ENCODE peak calls at places on chromosomes 2 and 18, in ten cellular contexts. I, M, G, U, W, F, J, B, L and X are unnamed samples. For H3K4me1, the result is how much of the 10 kb centered on the place peaks cover.

GRCh38 chr18:12076424-12077140 is 17.1 kb upstream of the ANKRD62 start:
- DNase-seq in I (peak), M (no peak), G (no peak), U (peak), W (no peak), F (no peak), J (no peak), B (peak), L (no peak), X (no peak)

GRCh38 chr2:231514951-231515297 is 15.3 kb downstream of the NMUR1 start:
- DNase-seq in I (no peak), M (no peak), G (no peak), U (no peak), W (no peak), F (no peak), J (no peak), B (no peak), L (no peak), X (no peak)

GRCh38 chr2:135825131-135825854 is 11.7 kb downstream of the LCT start:
- DNase-seq in I (no peak), M (no peak), G (peak), U (no peak), W (no peak), F (no peak), J (no peak), B (no peak), L (no peak), X (no peak)

GRCh38 chr2:44269831-44270230 is 5.4 kb upstream of the SLC3A1 start:
- DNase-seq in I (no peak), M (no peak), G (no peak), U (no peak), W (peak), F (no peak), J (no peak), B (no peak), L (peak), X (no peak)

GRCh38 chr18:79819064-79819725 is 21.5 kb downstream of the KCNG2 start:
- DNase-seq in I (no peak), M (no peak), G (no peak), U (no peak), W (no peak), F (no peak), J (no peak), B (peak), L (no peak), X (no peak)

GRCh38 chr2:206392118-206392517 is 51.2 kb upstream of the ADAM23 start:
- DNase-seq in I (peak), M (no peak), G (no peak), U (peak), W (peak), F (no peak), J (peak), B (no peak), L (no peak), X (no peak)

GRCh38 chr2:102488063-102488462 is 15.0 kb downstream of the SLC9A4 start:
- DNase-seq in I (peak), M (no peak), G (peak), U (no peak), W (no peak), F (no peak), J (no peak), B (no peak), L (no peak), X (no peak)

GRCh38 chr18:13726972-13727331 is 479 bp downstream of the RNMT start:
- DNase-seq in I (peak), M (no peak), G (peak), U (peak), W (peak), F (peak), J (peak), B (peak), L (peak), X (no peak)

GRCh38 chr2:181444654-181445053 is 12.5 kb upstream of the ITGA4 start:
- DNase-seq in I (no peak), M (no peak), G (no peak), U (no peak), W (no peak), F (no peak), J (no peak), B (no peak), L (no peak), X (no peak)

GRCh38 chr2:25293958-25294513 is 47.7 kb downstream of the DNMT3A start:
- DNase-seq in I (no peak), M (no peak), G (no peak), U (no peak), W (no peak), F (no peak), J (no peak), B (no peak), L (no peak), X (no peak)

GRCh38 chr18:54269924-54270844 is 867 bp downstream of the POLI start:
- DNase-seq in I (peak), M (no peak), G (peak), U (peak), W (peak), F (no peak), J (peak), B (peak), L (peak), X (no peak)

GRCh38 chr2:74560591-74560990 is 6.1 kb downstream of the DOK1 start:
- DNase-seq in I (no peak), M (no peak), G (no peak), U (no peak), W (peak), F (no peak), J (no peak), B (no peak), L (no peak), X (no peak)

GRCh38 chr2:120888851-120889250 is 153.2 kb downstream of the GLI2 start:
- DNase-seq in I (no peak), M (no peak), G (no peak), U (no peak), W (no peak), F (no peak), J (no peak), B (peak), L (no peak), X (peak)

GRCh38 chr2:213806125-213806726 is 522.0 kb downstream of the SPAG16 start:
- DNase-seq in I (peak), M (no peak), G (no peak), U (peak), W (no peak), F (no peak), J (no peak), B (no peak), L (no peak), X (no peak)

GRCh38 chr18:67766930-67767329 is 250.4 kb upstream of the DSEL start:
- DNase-seq in I (peak), M (no peak), G (no peak), U (peak), W (no peak), F (no peak), J (no peak), B (no peak), L (no peak), X (no peak)

GRCh38 chr18:28153485-28154065 is 23.4 kb downstream of the CDH2 start:
- DNase-seq in I (peak), M (no peak), G (no peak), U (no peak), W (no peak), F (no peak), J (no peak), B (no peak), L (no peak), X (no peak)

GRCh38 chr2:231710751-231711676 is 2.7 kb downstream of the PTMA start:
- DNase-seq in I (no peak), M (no peak), G (peak), U (no peak), W (peak), F (peak), J (peak), B (peak), L (peak), X (peak)

GRCh38 chr2:96264656-96265348 is 995 bp downstream of the TMEM127 start:
- DNase-seq in I (peak), M (no peak), G (no peak), U (no peak), W (peak), F (no peak), J (no peak), B (no peak), L (no peak), X (peak)

GRCh38 chr2:39124770-39125075 is 3.9 kb upstream of the SOS1 start:
- DNase-seq in I (no peak), M (no peak), G (no peak), U (no peak), W (no peak), F (no peak), J (no peak), B (no peak), L (no peak), X (no peak)

GRCh38 chr2:78162202-78162601 is 640.0 kb upstream of the LRRTM4 start:
- DNase-seq in I (no peak), M (no peak), G (no peak), U (no peak), W (no peak), F (no peak), J (no peak), B (no peak), L (no peak), X (no peak)

GRCh38 chr18:39799010-39799409 is 2156.0 kb upstream of the PIK3C3 start:
- DNase-seq in I (no peak), M (no peak), G (peak), U (peak), W (peak), F (no peak), J (no peak), B (no peak), L (no peak), X (no peak)

GRCh38 chr18:63319383-63320040 is at the start of gene BCL2:
- DNase-seq in I (peak), M (no peak), G (peak), U (peak), W (peak), F (no peak), J (peak), B (no peak), L (peak), X (peak)

GRCh38 chr2:20635096-20635475 is 15.8 kb downstream of the HS1BP3 start:
- DNase-seq in I (no peak), M (no peak), G (no peak), U (no peak), W (no peak), F (no peak), J (no peak), B (peak), L (no peak), X (peak)

GRCh38 chr2:170423919-170424318 is 246.0 kb downstream of the MYO3B start:
- DNase-seq in I (no peak), M (no peak), G (no peak), U (no peak), W (no peak), F (no peak), J (no peak), B (no peak), L (no peak), X (no peak)

GRCh38 chr18:7236899-7237298 is 6.0 kb downstream of the LRRC30 start:
- DNase-seq in I (no peak), M (no peak), G (no peak), U (no peak), W (no peak), F (no peak), J (no peak), B (no peak), L (no peak), X (no peak)

GRCh38 chr2:38554973-38555595 is 47.6 kb downstream of the HNRNPLL start:
- DNase-seq in I (peak), M (no peak), G (no peak), U (peak), W (no peak), F (no peak), J (no peak), B (no peak), L (no peak), X (no peak)

GRCh38 chr2:203543898-203544328 is 8.8 kb upstream of the RAPH1 start:
- DNase-seq in I (no peak), M (no peak), G (no peak), U (peak), W (no peak), F (no peak), J (no peak), B (no peak), L (no peak), X (no peak)

GRCh38 chr18:51137051-51137729 is 60.3 kb downstream of the MEX3C start:
- DNase-seq in I (no peak), M (no peak), G (no peak), U (no peak), W (peak), F (no peak), J (no peak), B (no peak), L (no peak), X (no peak)

GRCh38 chr18:13912601-13913000 is 2.7 kb downstream of the MC2R start:
- DNase-seq in I (no peak), M (no peak), G (no peak), U (no peak), W (no peak), F (no peak), J (no peak), B (no peak), L (no peak), X (no peak)

GRCh38 chr2:196592912-196593881 is 46.3 kb upstream of the CCDC150 start:
- DNase-seq in I (peak), M (no peak), G (no peak), U (peak), W (peak), F (peak), J (no peak), B (peak), L (no peak), X (peak)

GRCh38 chr2:224211821-224212220 is 172.7 kb upstream of the SERPINE2 start:
- DNase-seq in I (no peak), M (no peak), G (no peak), U (no peak), W (peak), F (no peak), J (no peak), B (no peak), L (no peak), X (no peak)

GRCh38 chr18:48864876-48865275 is 85.9 kb downstream of the SMAD7 start:
- DNase-seq in I (no peak), M (no peak), G (no peak), U (no peak), W (no peak), F (no peak), J (no peak), B (no peak), L (no peak), X (peak)

GRCh38 chr2:118059919-118060478 is 28.3 kb upstream of the INSIG2 start:
- DNase-seq in I (peak), M (no peak), G (no peak), U (no peak), W (no peak), F (no peak), J (no peak), B (no peak), L (no peak), X (no peak)

GRCh38 chr2:208148803-208149202 is 2.8 kb upstream of the CRYGB start:
- DNase-seq in I (no peak), M (no peak), G (no peak), U (no peak), W (no peak), F (no peak), J (no peak), B (no peak), L (no peak), X (no peak)

GRCh38 chr2:10810175-10811161 is 2.1 kb downstream of the PDIA6 start:
- DNase-seq in I (peak), M (no peak), G (no peak), U (no peak), W (no peak), F (no peak), J (no peak), B (no peak), L (no peak), X (no peak)

GRCh38 chr2:127415593-127416485 is 2.4 kb upstream of the PROC start:
- DNase-seq in I (no peak), M (no peak), G (peak), U (peak), W (peak), F (peak), J (peak), B (peak), L (peak), X (peak)

GRCh38 chr2:181573140-181573736 is 83.7 kb downstream of the CERKL start:
- DNase-seq in I (peak), M (no peak), G (no peak), U (peak), W (no peak), F (no peak), J (no peak), B (no peak), L (no peak), X (no peak)

GRCh38 chr2:199602271-199602895 is 144.6 kb upstream of the SATB2 start:
- DNase-seq in I (no peak), M (no peak), G (peak), U (peak), W (peak), F (no peak), J (no peak), B (no peak), L (no peak), X (no peak)

GRCh38 chr2:191552036-191552435 is 125.9 kb upstream of the NABP1 start:
- DNase-seq in I (no peak), M (no peak), G (no peak), U (no peak), W (no peak), F (no peak), J (no peak), B (no peak), L (no peak), X (no peak)

GRCh38 chr2:171146633-171147032 is 14.1 kb downstream of the TLK1 start:
- DNase-seq in I (no peak), M (no peak), G (no peak), U (no peak), W (no peak), F (no peak), J (no peak), B (no peak), L (no peak), X (no peak)

GRCh38 chr2:162300271-162300670 is 18.2 kb downstream of the IFIH1 start:
- DNase-seq in I (no peak), M (no peak), G (no peak), U (no peak), W (no peak), F (no peak), J (no peak), B (no peak), L (no peak), X (no peak)

GRCh38 chr2:162301151-162301804 is 17.2 kb downstream of the IFIH1 start:
- DNase-seq in I (peak), M (no peak), G (peak), U (peak), W (peak), F (peak), J (no peak), B (no peak), L (peak), X (peak)

GRCh38 chr2:162298669-162299335 is 19.7 kb downstream of the IFIH1 start:
- DNase-seq in I (no peak), M (no peak), G (no peak), U (no peak), W (no peak), F (no peak), J (no peak), B (peak), L (no peak), X (no peak)

GRCh38 chr2:162294949-162295348 is 23.5 kb downstream of the IFIH1 start:
- DNase-seq in I (no peak), M (no peak), G (no peak), U (no peak), W (no peak), F (no peak), J (no peak), B (no peak), L (no peak), X (no peak)

DNA sequence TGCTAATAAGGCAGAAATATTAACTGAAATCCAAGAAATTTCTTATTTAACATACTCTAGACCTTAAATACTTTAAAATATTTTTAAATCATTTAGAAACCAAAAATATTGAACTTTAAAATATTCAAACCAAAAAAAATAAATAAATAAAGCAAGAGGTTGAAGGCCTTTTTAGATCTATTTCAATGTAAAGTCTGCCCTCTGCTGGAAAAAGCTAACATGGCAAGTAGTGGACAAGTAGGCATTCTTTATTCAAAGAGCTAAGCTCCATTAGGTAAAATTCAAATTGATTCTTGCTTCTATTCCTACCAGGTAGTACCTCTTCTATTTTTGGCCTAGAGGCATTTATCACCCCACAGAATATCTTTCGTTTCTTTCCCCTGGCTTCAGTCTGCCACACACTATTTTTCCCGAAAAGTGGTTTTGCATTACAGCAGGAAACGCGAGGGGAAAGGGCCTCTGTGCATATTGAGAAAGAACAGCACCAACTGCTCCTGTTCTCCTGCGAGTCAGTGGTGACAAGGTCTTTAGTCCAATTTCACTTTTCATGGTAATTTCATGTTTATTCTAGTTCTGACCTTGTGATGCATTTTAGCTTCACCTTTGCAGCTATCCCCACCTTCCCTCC is 20.4 kb downstream of the IFIH1 start:
- DNase-seq in I (peak), M (peak), G (peak), U (peak), W (peak), F (no peak), J (peak), B (no peak), L (peak), X (no peak)
- TF ChIP-seq CTCF in I (peak), M (peak), G (peak), U (peak), W (peak), F (peak), J (peak), B (peak), L (peak), X (peak)

DNA sequence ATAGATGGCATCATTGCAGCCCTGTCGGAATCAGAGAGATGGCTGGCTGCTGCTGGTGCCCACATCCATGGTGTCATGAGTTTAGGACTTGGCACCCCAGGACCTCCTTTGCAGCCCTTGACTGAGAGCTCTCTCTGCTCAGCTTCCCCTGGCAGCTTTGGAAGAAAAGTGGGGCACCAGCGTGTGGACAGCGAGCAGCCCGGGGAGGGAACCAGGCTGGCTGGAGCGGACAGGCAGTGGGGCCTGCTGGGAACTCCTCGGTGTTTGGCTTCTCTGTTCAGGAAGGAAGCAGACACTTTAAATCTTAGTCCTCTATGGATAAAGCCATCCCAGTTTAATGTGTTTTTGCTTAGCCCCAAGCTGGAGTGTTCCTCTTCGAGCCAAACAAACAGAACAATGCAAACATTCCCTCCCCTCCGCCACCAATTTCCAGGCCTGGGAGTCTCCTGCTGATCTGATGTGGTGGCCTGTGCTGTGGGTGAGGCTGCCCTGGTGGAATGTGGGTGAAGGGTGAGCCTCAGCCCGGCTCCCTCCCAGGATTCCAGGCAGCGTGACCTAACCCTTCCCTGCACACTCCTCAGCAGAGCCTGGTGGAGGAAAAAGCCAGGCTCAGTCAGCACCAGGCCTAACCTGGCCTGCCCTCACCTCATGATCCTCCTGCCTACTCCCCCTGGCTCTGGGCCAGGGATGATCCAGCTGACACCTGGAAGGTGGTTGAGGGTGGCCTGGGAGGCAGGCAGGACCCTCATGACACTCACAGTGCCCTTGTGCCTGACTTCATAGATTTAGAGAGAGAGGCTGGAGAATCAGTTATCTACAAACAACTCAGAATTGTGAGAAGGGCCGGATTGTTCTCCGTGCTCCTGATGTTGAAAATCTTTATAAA is 21.6 kb upstream of the ITGB6 start:
- DNase-seq in I (peak), M (no peak), G (peak), U (peak), W (no peak), F (peak), J (no peak), B (peak), L (peak), X (peak)
- H3K4me1 ChIP-seq in I (under half), M (under half), G (under half), U (half or more), W (under half), F (half or more), J (under half), B (under half), L (under half), X (under half)

GRCh38 chr2:28390241-28390856 is 2.3 kb upstream of the FOSL2 start:
- DNase-seq in I (peak), M (peak), G (peak), U (peak), W (peak), F (peak), J (peak), B (peak), L (peak), X (peak)
- TF ChIP-seq CTCF in I (no peak), M (no peak), G (no peak), U (no peak), W (peak), F (peak), J (peak), B (peak), L (no peak), X (no peak)

GRCh38 chr2:217909156-217909820 is 93.5 kb downstream of the TNS1 start:
- DNase-seq in I (no peak), M (no peak), G (no peak), U (no peak), W (no peak), F (no peak), J (no peak), B (peak), L (no peak), X (no peak)
- H3K4me1 ChIP-seq in I (under half), M (half or more), G (half or more), U (under half), W (half or more), F (half or more), J (half or more), B (half or more), L (under half), X (half or more)